ENCODE peak calls at places on chromosomes 1 and 21, in ten cellular contexts. C, Q, V, I, Y, R, B, K, M and A are unnamed samples.

GRCh38 chr1:226001852-226002666 is 2.9 kb upstream of the SDE2 start:
- DNase-seq in M (peak), R (peak), Y (no peak), K (no peak), C (peak), I (peak), B (no peak), Q (no peak), V (no peak), A (no peak)

GRCh38 chr1:6756455-6756854 is 28.8 kb upstream of the CAMTA1 start:
- DNase-seq in I (no peak), Q (no peak), V (no peak), M (no peak), C (no peak), K (no peak), R (no peak), Y (no peak), B (no peak), A (no peak)

GRCh38 chr1:214976665-214977064 is 105.9 kb upstream of the KCNK2 start:
- DNase-seq in I (no peak), K (no peak), B (no peak), V (no peak), M (no peak), Y (no peak), C (no peak), Q (no peak), R (no peak), A (peak)

GRCh38 chr1:183002797-183003594 is 20.2 kb upstream of the LAMC1 start:
- DNase-seq in M (peak), R (no peak), K (peak), I (no peak), C (no peak), B (no peak), Q (no peak), V (no peak), Y (no peak), A (no peak)

GRCh38 chr1:55741516-55741915 is 526.4 kb upstream of the USP24 start:
- DNase-seq in V (no peak), Y (peak), R (no peak), Q (no peak), M (no peak), B (no peak), I (no peak), C (no peak), K (no peak), A (no peak)

GRCh38 chr1:66261370-66261769 is 272.6 kb upstream of the SGIP1 start:
- DNase-seq in C (no peak), R (no peak), B (no peak), K (no peak), M (no peak), V (no peak), Q (no peak), Y (no peak), I (no peak), A (no peak)

GRCh38 chr1:112803906-112804762 is 89.0 kb upstream of the PPM1J start:
- DNase-seq in B (no peak), V (peak), Y (no peak), I (peak), K (peak), Q (peak), C (peak), R (peak), M (peak), A (peak)

GRCh38 chr1:112707217-112708001 is 482 bp upstream of the RHOC start:
- DNase-seq in Y (peak), R (peak), V (peak), K (no peak), I (peak), M (peak), B (peak), C (peak), Q (peak), A (peak)

GRCh38 chr1:61606448-61607312 is 118.3 kb downstream of the TM2D1 start:
- DNase-seq in Y (no peak), V (no peak), M (no peak), B (no peak), Q (no peak), R (no peak), I (no peak), C (no peak), K (no peak), A (no peak)

GRCh38 chr1:153352523-153352922 is 3.9 kb upstream of the PGLYRP4 start:
- DNase-seq in Q (peak), V (peak), R (peak), C (peak), M (peak), B (no peak), I (peak), K (peak), Y (peak), A (peak)

GRCh38 chr1:200028586-200029034 is 1.1 kb downstream of the NR5A2 start:
- DNase-seq in C (no peak), B (no peak), K (no peak), M (peak), I (no peak), Q (peak), V (no peak), Y (no peak), R (no peak), A (peak)

GRCh38 chr1:176996455-176997090 is 167.9 kb downstream of the ASTN1 start:
- DNase-seq in Y (no peak), M (peak), B (no peak), K (no peak), I (no peak), V (no peak), Q (peak), C (no peak), R (no peak), A (peak)

GRCh38 chr1:56194911-56195310 is 384.5 kb downstream of the PLPP3 start:
- DNase-seq in Q (no peak), Y (peak), K (peak), V (no peak), M (no peak), I (no peak), C (no peak), R (no peak), B (no peak), A (no peak)

GRCh38 chr1:16145030-16145987 is 10.6 kb downstream of the EPHA2 start:
- DNase-seq in K (no peak), R (no peak), C (peak), V (no peak), I (no peak), Y (no peak), B (no peak), M (peak), Q (peak), A (peak)

GRCh38 chr1:155969377-155969791 is 9.0 kb downstream of the ARHGEF2 start:
- DNase-seq in B (no peak), I (no peak), Y (no peak), V (peak), R (no peak), K (no peak), C (no peak), M (no peak), Q (no peak), A (peak)

GRCh38 chr21:41187537-41188025 is 19.6 kb downstream of the BACE2 start:
- DNase-seq in Q (no peak), R (no peak), K (no peak), M (no peak), I (no peak), C (no peak), B (no peak), V (no peak), Y (no peak), A (no peak)

GRCh38 chr1:228282329-228283042 is 74.6 kb downstream of the OBSCN start:
- DNase-seq in C (peak), K (no peak), Q (no peak), V (no peak), M (no peak), I (no peak), Y (no peak), R (no peak), B (peak), A (peak)

GRCh38 chr1:32801096-32801713 is 16.0 kb downstream of the YARS1 start:
- DNase-seq in B (no peak), I (no peak), Q (no peak), V (no peak), C (no peak), M (no peak), R (no peak), K (no peak), Y (peak), A (no peak)

GRCh38 chr1:94709891-94710581 is 110.1 kb upstream of the SLC44A3 start:
- DNase-seq in V (no peak), C (no peak), B (no peak), K (no peak), Y (no peak), Q (no peak), M (no peak), I (no peak), R (no peak), A (no peak)

GRCh38 chr1:67479146-67479891 is 49.1 kb upstream of the SERBP1 start:
- DNase-seq in I (no peak), R (no peak), Q (peak), Y (no peak), C (no peak), B (no peak), K (no peak), M (no peak), V (no peak), A (no peak)

GRCh38 chr1:61504840-61505239 is 220.1 kb downstream of the TM2D1 start:
- DNase-seq in I (no peak), Q (no peak), M (no peak), C (no peak), Y (no peak), B (no peak), R (no peak), V (no peak), K (peak), A (no peak)

GRCh38 chr1:23585321-23586022 is 26.2 kb upstream of the ID3 start:
- DNase-seq in C (no peak), R (no peak), M (no peak), V (no peak), I (no peak), K (peak), Q (no peak), B (no peak), Y (peak), A (no peak)

GRCh38 chr1:221515496-221515895 is 226.4 kb downstream of the DUSP10 start:
- DNase-seq in I (no peak), K (no peak), B (no peak), V (no peak), Q (no peak), R (no peak), C (no peak), M (no peak), Y (no peak), A (no peak)

GRCh38 chr1:203268901-203269653 is 36.2 kb upstream of the BTG2 start:
- DNase-seq in Y (peak), B (no peak), Q (peak), V (no peak), C (no peak), I (peak), K (no peak), R (peak), M (peak), A (peak)

GRCh38 chr1:236966636-236967035 is 37.6 kb downstream of the MT1HL1 start:
- DNase-seq in R (no peak), Q (no peak), C (no peak), I (no peak), K (no peak), Y (no peak), B (no peak), V (no peak), M (no peak), A (no peak)

GRCh38 chr1:183234660-183235476 is 48.8 kb downstream of the LAMC2 start:
- DNase-seq in C (no peak), I (no peak), V (peak), B (no peak), R (peak), M (no peak), Q (peak), K (peak), Y (peak), A (peak)

GRCh38 chr1:67165468-67166058 is 691 bp upstream of the IL23R start:
- DNase-seq in B (no peak), Y (no peak), K (no peak), C (no peak), I (no peak), M (no peak), V (no peak), R (no peak), Q (no peak), A (no peak)

GRCh38 chr1:232891656-232892317 is 58.6 kb upstream of the NTPCR start:
- DNase-seq in C (no peak), K (no peak), I (no peak), V (no peak), R (no peak), Y (no peak), Q (no peak), M (no peak), B (no peak), A (no peak)

GRCh38 chr1:226827458-226827857 is 43.0 kb upstream of the PSEN2 start:
- DNase-seq in K (no peak), R (no peak), Y (no peak), Q (peak), B (no peak), M (no peak), C (peak), V (no peak), I (no peak), A (peak)

GRCh38 chr1:112263464-112263863 is 132.6 kb upstream of the CTTNBP2NL start:
- DNase-seq in B (no peak), C (no peak), K (peak), Q (no peak), Y (peak), I (no peak), V (no peak), R (no peak), M (no peak), A (no peak)

GRCh38 chr1:41362357-41362721 is 1.1 kb downstream of the FOXO6 start:
- DNase-seq in R (no peak), Y (no peak), M (no peak), I (no peak), B (no peak), K (no peak), C (no peak), Q (no peak), V (no peak), A (peak)

GRCh38 chr1:20291621-20292020 is 946 bp downstream of the VWA5B1 start:
- DNase-seq in R (no peak), I (no peak), M (no peak), V (no peak), Y (no peak), C (no peak), Q (peak), K (no peak), B (no peak), A (peak)

GRCh38 chr1:235640580-235640979 is 9.0 kb downstream of the GNG4 start:
- DNase-seq in V (no peak), Y (no peak), K (no peak), I (no peak), Q (no peak), R (no peak), C (no peak), M (no peak), B (peak), A (no peak)

GRCh38 chr1:230977781-230978490 is 725 bp downstream of the TTC13 start:
- DNase-seq in I (peak), M (peak), K (no peak), B (no peak), V (no peak), R (peak), Q (peak), Y (no peak), C (peak), A (peak)

GRCh38 chr1:235019456-235019855 is 109.2 kb downstream of the TOMM20 start:
- DNase-seq in Q (no peak), C (no peak), K (no peak), Y (no peak), V (no peak), M (no peak), R (no peak), B (peak), I (no peak), A (no peak)

GRCh38 chr1:241896670-241896962 is 48.6 kb downstream of the EXO1 start:
- DNase-seq in B (no peak), K (no peak), Q (no peak), R (no peak), C (no peak), I (no peak), M (no peak), Y (no peak), V (no peak), A (no peak)

GRCh38 chr1:72006092-72006491 is 276.2 kb downstream of the NEGR1 start:
- DNase-seq in V (no peak), K (no peak), C (no peak), R (no peak), Y (peak), M (no peak), Q (no peak), I (no peak), B (no peak), A (no peak)

GRCh38 chr1:22789356-22789994 is 78.8 kb downstream of the EPHB2 start:
- DNase-seq in B (no peak), R (no peak), K (no peak), Y (no peak), C (no peak), M (peak), I (no peak), Q (peak), V (no peak), A (no peak)

GRCh38 chr1:236081546-236082227 is 16.8 kb upstream of the NID1 start:
- DNase-seq in K (no peak), Q (no peak), M (no peak), I (no peak), B (peak), Y (no peak), V (no peak), C (no peak), R (no peak), A (no peak)